ENCODE peak calls at places on chromosomes 13 and 19, in four cellular contexts. I, U, O and A are unnamed samples.

GRCh38 chr13:54248306-54248705 is 1219.7 kb downstream of the OLFM4 start:
- DNase-seq in U (no peak), O (no peak), I (no peak), A (no peak)

GRCh38 chr13:79352107-79352506 is 53.9 kb downstream of the RBM26 start:
- DNase-seq in U (no peak), O (no peak), I (no peak), A (no peak)

GRCh38 chr13:93260591-93260990 is 34.0 kb downstream of the GPC6 start:
- DNase-seq in O (no peak), I (no peak), U (no peak), A (no peak)

GRCh38 chr19:2527171-2527570 is 51.2 kb downstream of the GADD45B start:
- DNase-seq in I (no peak), O (no peak), U (no peak), A (no peak)

GRCh38 chr13:74730556-74731331 is 596.5 kb upstream of the KLF12 start:
- DNase-seq in U (no peak), O (no peak), I (no peak), A (no peak)

GRCh38 chr13:37651891-37652290 is 53.3 kb upstream of the POSTN start:
- DNase-seq in O (no peak), U (no peak), I (no peak), A (no peak)

GRCh38 chr13:25920277-25920676 is 131.5 kb downstream of the SHISA2 start:
- DNase-seq in I (no peak), U (no peak), O (no peak), A (no peak)

GRCh38 chr19:18915639-18916038 is 3.5 kb downstream of the COPE start:
- DNase-seq in O (peak; percentile 80), U (peak; percentile 54), I (no peak), A (no peak)

GRCh38 chr19:19262190-19263057 is 10.7 kb downstream of the TM6SF2 start:
- DNase-seq in I (no peak), O (peak; percentile 61), U (no peak), A (no peak)

GRCh38 chr13:99855516-99855915 is 116.1 kb downstream of the ZIC5 start:
- DNase-seq in U (no peak), O (no peak), I (no peak), A (no peak)

GRCh38 chr19:33778089-33778791 is 18.4 kb upstream of the KCTD15 start:
- DNase-seq in O (peak; percentile 98), U (peak; percentile 54), I (peak; percentile 4), A (no peak)

GRCh38 chr13:84961023-84961422 is 838.2 kb downstream of the SLITRK6 start:
- DNase-seq in I (no peak), U (no peak), O (no peak), A (no peak)

GRCh38 chr19:19997656-19998268 is 41.5 kb downstream of the ZNF682 start:
- DNase-seq in O (peak; percentile 47), I (no peak), U (no peak), A (peak; percentile 40)

GRCh38 chr19:44592451-44592890 is 20.9 kb upstream of the IGSF23 start:
- DNase-seq in I (no peak), U (no peak), O (no peak), A (no peak)

GRCh38 chr19:7612282-7613274 is 16.8 kb downstream of the XAB2 start:
- DNase-seq in O (no peak), U (no peak), I (no peak), A (no peak)

GRCh38 chr19:36686365-36687213 is 823 bp upstream of the ZNF567 start:
- DNase-seq in O (no peak), U (no peak), I (no peak), A (no peak)

GRCh38 chr13:29800687-29801086 is 49.7 kb downstream of the UBL3 start:
- DNase-seq in O (no peak), U (no peak), I (no peak), A (no peak)

GRCh38 chr19:5356428-5356827 is 15.8 kb upstream of the PTPRS start:
- DNase-seq in O (no peak), U (no peak), I (no peak), A (no peak)

GRCh38 chr19:1087813-1088418 is 7.3 kb downstream of the POLR2E start:
- DNase-seq in O (no peak), I (no peak), U (no peak), A (no peak)
- H3K9ac ChIP-seq in O (no peak overlapping the region), I (peak overlapping the region; percentile 48), U (no peak overlapping the region), A (no peak overlapping the region)

GRCh38 chr13:106594986-106595385 is 27.0 kb upstream of the ARGLU1 start:
- DNase-seq in U (no peak), O (no peak), I (no peak), A (no peak)
- TF ChIP-seq YY1 in U (no peak), O (no peak), I (no peak), A (no peak)

GRCh38 chr13:68736961-68737360 is 1370.7 kb upstream of the ATXN8OS start:
- DNase-seq in I (no peak), U (no peak), O (no peak), A (no peak)
- H3K4me3 ChIP-seq in I (no peak overlapping the region), U (no peak overlapping the region), O (no peak overlapping the region), A (no peak overlapping the region)

GRCh38 chr19:3981736-3982681 is 3.3 kb downstream of the EEF2 start:
- DNase-seq in O (peak; percentile 17), U (no peak), I (no peak), A (no peak)
- H3K9ac ChIP-seq in O (no peak overlapping the region), U (no peak overlapping the region), I (peak overlapping the region; percentile 17), A (peak overlapping the region; percentile 100)

GRCh38 chr13:42041017-42041683 is 7.3 kb upstream of the DGKH start:
- DNase-seq in U (no peak), I (peak; percentile 11), O (peak; percentile 76), A (no peak)
- TF ChIP-seq YY1 in U (no peak), I (no peak), O (no peak), A (no peak)

GRCh38 chr13:46667687-46668281 is 114.8 kb downstream of the LRCH1 start:
- DNase-seq in I (no peak), O (no peak), U (no peak), A (no peak)

GRCh38 chr13:46666727-46667456 is 113.9 kb downstream of the LRCH1 start:
- DNase-seq in I (no peak), O (no peak), U (no peak), A (peak; percentile 11)

GRCh38 chr13:46664195-46664594 is 111.2 kb downstream of the LRCH1 start:
- DNase-seq in U (no peak), I (no peak), O (no peak), A (no peak)

GRCh38 chr13:46665243-46665629 is 112.3 kb downstream of the LRCH1 start:
- DNase-seq in I (no peak), O (no peak), U (no peak), A (no peak)

DNA sequence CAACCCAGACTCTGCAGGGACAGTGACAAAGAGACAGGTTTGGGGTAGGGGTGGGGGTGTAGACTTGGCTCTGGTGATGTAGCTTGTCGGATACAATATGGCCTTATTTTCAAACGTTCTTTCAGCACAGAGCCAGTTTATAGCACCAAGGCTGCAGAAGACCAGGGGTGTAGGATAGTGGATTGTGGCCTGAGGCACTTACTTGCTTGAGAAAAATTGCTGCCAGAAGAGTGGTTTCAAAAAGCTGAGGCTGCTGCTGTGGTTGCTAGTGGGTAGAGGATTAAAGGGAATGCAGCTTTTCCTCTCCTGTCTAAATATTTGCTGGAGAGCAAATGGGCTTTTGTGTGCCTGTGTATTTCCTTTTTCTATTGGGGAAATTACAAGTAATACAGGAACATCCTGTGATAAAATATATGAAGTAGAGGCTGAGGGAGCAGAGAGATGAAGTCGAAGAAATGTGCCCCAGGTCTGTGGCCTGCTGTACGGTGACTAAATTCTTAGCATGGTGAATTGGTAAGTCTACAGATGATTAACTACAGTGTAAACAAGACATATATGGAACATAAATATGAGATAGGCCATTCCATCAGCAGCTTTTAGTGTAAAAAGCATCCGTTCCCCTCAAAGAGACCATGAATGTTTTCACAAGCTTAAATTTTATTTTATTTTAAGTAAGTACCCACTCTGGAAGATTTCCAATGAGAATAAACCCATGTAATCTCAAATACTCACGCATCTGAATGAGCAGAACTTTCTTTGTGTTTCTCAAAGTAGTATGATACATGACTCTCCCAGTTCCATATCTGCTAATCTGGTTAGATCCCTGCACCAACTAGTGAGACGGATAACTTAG is 112.9 kb downstream of the LRCH1 start:
- DNase-seq in U (peak; percentile 70), O (peak; percentile 29), I (no peak), A (no peak)
- H3K4me3 ChIP-seq in U (peak overlapping the region; percentile 29), O (no peak overlapping the region), I (no peak overlapping the region), A (no peak overlapping the region)

GRCh38 chr13:32316030-32316344 is 679 bp downstream of the BRCA2 start:
- DNase-seq in U (no peak), I (peak; percentile 66), O (no peak), A (no peak)
- H3K9ac ChIP-seq in U (peak overlapping the region; percentile 85), I (peak overlapping the region; percentile 92), O (peak overlapping the region; percentile 84), A (peak overlapping the region; percentile 82)

DNA sequence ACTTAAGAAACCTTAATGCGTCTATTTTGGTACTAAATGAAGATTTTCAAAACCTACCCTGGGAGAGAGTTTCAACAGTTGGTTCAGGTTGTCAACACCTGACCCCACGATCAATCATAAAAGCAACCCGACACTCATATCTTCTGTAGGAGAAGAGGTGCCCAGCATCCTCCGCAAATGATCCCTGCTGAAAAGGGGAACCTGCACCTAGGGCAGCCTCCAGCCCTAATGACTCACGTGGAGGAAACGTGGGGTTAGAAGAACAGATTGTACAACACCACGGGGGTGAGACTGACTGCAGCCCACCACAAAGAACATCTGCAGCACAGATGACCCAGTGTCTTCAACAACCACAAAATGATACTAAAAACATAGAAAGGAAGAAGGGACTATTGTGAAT is 116.3 kb downstream of the RAB20 start:
- DNase-seq in I (no peak), U (no peak), O (no peak), A (no peak)
- TF ChIP-seq YY1 in I (no peak), U (no peak), O (no peak), A (no peak)

DNA sequence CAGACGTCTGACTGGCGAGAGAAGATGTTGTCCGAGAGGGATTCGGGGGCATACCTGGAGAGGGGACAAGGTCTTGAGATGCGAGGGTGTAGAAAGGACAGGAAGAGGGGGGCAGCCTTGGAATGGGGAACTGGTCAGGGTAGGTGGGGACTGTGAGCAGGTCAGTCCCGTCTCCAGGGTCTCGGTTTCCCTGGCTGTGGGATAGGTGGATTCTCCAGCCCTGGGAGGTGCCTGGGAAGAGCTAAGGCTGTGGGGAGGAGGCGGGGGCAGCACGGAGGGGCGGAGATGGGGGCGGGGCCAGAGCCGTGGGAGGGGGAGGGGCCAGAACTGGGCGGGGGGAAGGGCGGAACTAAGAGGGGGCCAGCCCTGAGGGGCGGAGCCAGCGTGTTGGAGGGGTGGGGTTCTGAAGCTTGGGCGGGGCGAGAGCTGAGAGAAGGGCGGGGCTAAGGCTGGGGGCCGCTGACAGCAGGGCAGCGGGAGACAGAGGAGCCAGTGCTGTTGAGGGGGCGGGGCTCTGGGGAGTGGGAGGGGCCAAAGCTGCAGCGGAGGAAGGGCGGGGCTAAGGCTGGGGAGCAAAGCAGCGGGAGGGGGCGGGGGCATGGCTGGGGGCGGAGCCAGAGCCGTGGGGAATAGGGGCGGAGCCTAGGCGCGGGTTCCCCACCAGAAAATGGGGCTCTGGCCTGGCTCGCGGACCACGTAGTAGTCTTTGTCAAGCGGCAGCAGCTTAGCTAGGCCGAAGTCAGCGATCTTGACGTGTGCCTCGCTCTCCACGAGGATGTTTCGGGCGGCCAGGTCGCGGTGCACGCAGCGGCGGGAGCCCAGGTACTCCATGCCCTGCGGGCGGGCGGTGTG is 9.5 kb upstream of the INSL3 start:
- DNase-seq in U (no peak), I (no peak), O (peak; percentile 99), A (peak; percentile 88)
- H3K4me3 ChIP-seq in U (no peak overlapping the region), I (no peak overlapping the region), O (peak overlapping the region; percentile 81), A (peak overlapping the region; percentile 87)

GRCh38 chr13:49791753-49792549 is 531 bp downstream of the KPNA3 start:
- DNase-seq in O (no peak), U (no peak), I (no peak), A (peak; percentile 3)
- H3K9ac ChIP-seq in O (peak overlapping the region; percentile 88), U (peak overlapping the region; percentile 87), I (peak overlapping the region; percentile 71), A (peak overlapping the region; percentile 67)